ENCODE peak calls at places on chromosomes 6 and 20, in eight cellular contexts. T is lower lobe of right lung; I is endothelial cell of umbilical vein; W is tibial nerve; P is left ventricle myocardium inferior; M is CD8-positive, alpha-beta T cell; O is body of pancreas; Y is Peyer's patch. A is an unnamed sample.

GRCh38 chr6:65202738-65203137 is 504.3 kb downstream of the EYS start:
- DNase-seq in M (no peak), I (no peak), Y (no peak), O (no peak), P (no peak), W (no peak), T (no peak), A (no peak)

GRCh38 chr6:46368137-46368536 is 123.1 kb downstream of the RCAN2 start:
- DNase-seq in I (no peak), O (no peak), W (no peak), M (no peak), Y (no peak), T (no peak), P (no peak), A (no peak)

GRCh38 chr20:958936-959815 is 42.9 kb downstream of the RSPO4 start:
- DNase-seq in T (no peak), P (no peak), I (no peak), M (no peak), Y (no peak), W (no peak), O (no peak), A (no peak)

GRCh38 chr6:41182069-41183034 is 18.6 kb downstream of the TREML2 start:
- DNase-seq in M (peak; percentile 46), W (no peak), Y (peak; percentile 27), T (no peak), I (peak; percentile 73), O (peak; percentile 60), P (no peak), A (peak; percentile 34)

GRCh38 chr6:114439414-114439813 is 96.6 kb upstream of the HS3ST5 start:
- DNase-seq in W (no peak), O (no peak), Y (no peak), T (no peak), P (no peak), I (no peak), M (no peak), A (no peak)

GRCh38 chr20:49705358-49705757 is 8.3 kb downstream of the B4GALT5 start:
- DNase-seq in P (no peak), T (no peak), M (peak; percentile 14), O (no peak), Y (no peak), W (no peak), I (no peak), A (no peak)

GRCh38 chr6:114364295-114364694 is 21.5 kb upstream of the HS3ST5 start:
- DNase-seq in M (no peak), O (no peak), I (no peak), W (no peak), P (no peak), Y (no peak), T (no peak), A (no peak)

GRCh38 chr6:78538002-78538401 is 329.3 kb upstream of the IRAK1BP1 start:
- DNase-seq in W (no peak), P (no peak), Y (no peak), M (no peak), T (no peak), O (no peak), I (peak; percentile 27), A (no peak)

GRCh38 chr6:26493258-26493657 is 6.8 kb upstream of the BTN1A1 start:
- DNase-seq in Y (no peak), O (no peak), I (peak; percentile 19), M (no peak), T (no peak), W (no peak), P (no peak), A (no peak)

GRCh38 chr20:40953856-40954255 is 74.8 kb upstream of the TOP1 start:
- DNase-seq in M (no peak), O (no peak), P (no peak), T (no peak), Y (no peak), W (no peak), I (no peak), A (no peak)

GRCh38 chr6:119361209-119361608 is 11.6 kb upstream of the MAN1A1 start:
- DNase-seq in P (no peak), T (no peak), Y (no peak), W (no peak), I (no peak), M (no peak), O (no peak), A (no peak)

GRCh38 chr6:28982476-28983266 is 22.4 kb downstream of the ZNF311 start:
- DNase-seq in M (no peak), T (no peak), Y (no peak), I (no peak), P (no peak), O (peak; percentile 22), W (peak; percentile 20), A (no peak)

GRCh38 chr6:52787917-52788316 is 15.7 kb downstream of the GSTA1 start:
- DNase-seq in P (no peak), T (no peak), Y (no peak), W (no peak), I (no peak), M (no peak), O (peak; percentile 65), A (no peak)

GRCh38 chr6:45898941-45899682 is 116.5 kb downstream of the CLIC5 start:
- DNase-seq in M (no peak), I (no peak), W (no peak), P (no peak), Y (no peak), O (no peak), T (no peak), A (no peak)

GRCh38 chr6:33481192-33481591 is 26.8 kb downstream of the ZBTB9 start:
- DNase-seq in T (no peak), O (no peak), W (no peak), P (no peak), M (peak; percentile 9), Y (no peak), I (no peak), A (no peak)

GRCh38 chr6:25590986-25591385 is 61.0 kb upstream of the SCGN start:
- DNase-seq in M (no peak), P (no peak), Y (no peak), T (no peak), I (no peak), O (peak; percentile 26), W (no peak), A (no peak)

GRCh38 chr6:134535831-134536230 is 217.9 kb upstream of the SGK1 start:
- DNase-seq in T (no peak), Y (no peak), O (no peak), M (no peak), I (no peak), P (no peak), W (no peak), A (no peak)

GRCh38 chr6:7673063-7673536 is 52.8 kb upstream of the BMP6 start:
- DNase-seq in W (peak; percentile 45), Y (no peak), T (peak; percentile 62), I (peak; percentile 15), M (no peak), O (peak; percentile 10), P (peak; percentile 36), A (no peak)

GRCh38 chr6:69643688-69644087 is 153.1 kb downstream of the LMBRD1 start:
- DNase-seq in P (no peak), I (no peak), Y (no peak), M (no peak), O (no peak), T (no peak), W (no peak), A (no peak)

DNA sequence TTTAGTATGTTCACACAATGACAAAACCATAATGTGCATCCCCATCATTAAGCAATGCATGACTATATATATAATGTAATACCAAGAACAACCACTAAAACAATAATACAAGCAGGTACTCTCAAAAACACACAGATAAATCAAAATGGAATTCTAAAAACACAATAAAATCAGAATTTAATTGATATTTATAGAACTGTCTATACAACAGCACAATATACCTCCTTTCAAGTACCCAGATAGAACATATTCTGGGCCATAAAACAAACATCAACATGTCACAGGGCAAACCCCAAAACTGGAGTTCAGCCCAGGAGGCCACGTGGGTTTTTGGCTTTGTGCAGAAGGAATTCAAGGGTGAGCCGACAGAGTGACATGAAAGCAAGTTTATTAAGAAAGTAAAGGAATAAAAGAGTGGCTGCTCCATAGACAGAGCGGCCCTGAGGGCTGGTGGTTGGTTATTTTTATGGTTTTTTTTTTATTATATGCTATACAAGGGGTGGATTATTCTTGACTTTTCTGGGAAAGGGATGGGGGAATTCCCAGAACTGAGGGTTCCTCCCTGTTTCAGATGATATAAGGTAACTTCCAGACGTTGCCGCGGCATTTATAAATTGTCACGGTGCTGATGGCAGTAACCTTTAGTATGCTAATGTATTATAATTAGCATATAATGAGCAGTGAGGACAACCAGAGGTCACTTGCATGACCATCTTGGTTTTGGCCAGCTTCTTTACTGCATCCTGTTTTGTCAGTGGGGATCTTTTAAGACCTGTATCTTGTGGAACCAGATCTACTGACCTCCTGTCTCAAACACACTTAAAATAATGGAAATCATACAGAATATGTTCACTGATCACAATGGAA is 5.6 kb downstream of the RAB23 start:
- DNase-seq in O (no peak), M (no peak), I (no peak), W (no peak), Y (no peak), P (no peak), T (no peak), A (no peak)
- TF ChIP-seq CTCF in O (no peak), M (peak; percentile 18), I (no peak), W (no peak), Y (no peak), P (peak; percentile 18), T (no peak), A (no peak)

DNA sequence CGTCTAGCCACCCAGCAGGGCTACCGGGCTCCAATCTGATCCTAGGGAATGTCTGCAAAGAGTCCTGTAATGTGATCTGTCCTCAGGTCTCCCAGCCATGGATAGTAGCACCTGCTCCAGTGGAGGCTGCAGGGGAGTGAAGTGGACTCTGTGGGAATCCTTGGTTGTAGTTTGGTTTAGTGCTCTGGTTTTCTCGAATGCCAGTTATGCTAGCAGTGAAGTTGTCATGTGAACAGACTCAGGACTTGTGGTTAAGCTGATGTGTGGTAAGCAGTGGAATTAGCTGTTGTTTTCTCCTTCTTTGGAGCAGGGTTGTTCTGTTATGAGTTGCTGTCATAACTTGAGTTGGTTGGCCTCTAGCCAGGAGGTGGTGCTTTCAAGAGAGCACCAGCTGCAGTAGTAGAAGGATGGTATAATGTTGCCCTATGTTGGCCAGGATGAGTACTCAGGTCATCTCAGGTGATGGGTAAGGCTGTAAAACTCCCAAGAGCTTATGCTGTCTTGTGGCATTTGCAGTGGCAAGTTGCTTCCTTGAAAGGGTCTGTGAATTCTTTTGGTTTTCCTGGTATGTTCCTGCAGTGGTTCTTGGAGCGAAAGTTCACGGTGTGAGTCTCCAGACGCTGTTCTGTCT is 390.2 kb downstream of the UTRN start:
- DNase-seq in T (no peak), P (no peak), Y (no peak), O (peak; percentile 62), I (peak; percentile 17), M (no peak), W (peak; percentile 21), A (no peak)
- H3K9me3 ChIP-seq in T (peaks cover 25% of the 10 kb centered on the region), P (peaks cover 54% of the 10 kb centered on the region), Y (no peaks in the 10 kb centered on the region), O (no peaks in the 10 kb centered on the region), I (no peaks in the 10 kb centered on the region), M (no peaks in the 10 kb centered on the region), W (no peaks in the 10 kb centered on the region), A (peaks cover 29% of the 10 kb centered on the region)

DNA sequence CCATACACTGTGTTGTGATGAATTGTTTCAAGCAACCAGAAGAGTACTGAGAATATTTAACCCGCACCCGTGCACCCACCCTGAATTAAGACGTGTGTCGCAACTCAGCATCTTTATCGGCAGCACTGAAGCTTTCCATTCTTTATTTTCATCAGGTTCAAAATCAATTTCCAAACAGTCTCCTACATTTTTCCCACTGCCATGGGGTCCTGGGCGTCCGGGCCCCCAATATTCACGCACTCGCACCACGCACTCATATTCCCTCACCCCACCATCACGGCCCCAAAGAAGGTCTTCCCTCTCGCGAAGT is 1.8 kb downstream of the LTB start:
- DNase-seq in O (no peak), I (no peak), P (no peak), M (no peak), W (no peak), T (no peak), Y (no peak), A (no peak)
- H3K27me3 ChIP-seq in O (no peaks in the 10 kb centered on the region), I (no peaks in the 10 kb centered on the region), P (no peaks in the 10 kb centered on the region), M (no peaks in the 10 kb centered on the region), W (no peaks in the 10 kb centered on the region), T (no peaks in the 10 kb centered on the region), Y (no peaks in the 10 kb centered on the region), A (no peaks in the 10 kb centered on the region)

GRCh38 chr6:13613029-13613594 is 2.0 kb upstream of the NOL7 start:
- DNase-seq in W (no peak), T (no peak), Y (no peak), O (no peak), I (no peak), M (no peak), P (no peak), A (no peak)
- TF ChIP-seq CTCF in W (no peak), T (no peak), Y (no peak), O (no peak), I (no peak), M (no peak), P (no peak), A (no peak)

A was measured in CD4-positive, alpha-beta T cell.